ENCODE peak calls at places on chromosome 2, in four cellular contexts. H, U, L and B are unnamed samples.

GRCh38 chr2:227701556-227701955 is 16.3 kb downstream of the SLC19A3 start:
- DNase-seq in H (no peak), U (no peak), L (no peak), B (no peak)

GRCh38 chr2:179646862-179647261 is 214.6 kb downstream of the ZNF385B start:
- DNase-seq in H (no peak), U (no peak), L (no peak), B (no peak)

GRCh38 chr2:238986491-238987351 is 138.8 kb downstream of the TWIST2 start:
- DNase-seq in H (no peak), U (no peak), L (no peak), B (no peak)

GRCh38 chr2:235495373-235496238 is 1.8 kb downstream of the AGAP1 start:
- DNase-seq in H (no peak), U (no peak), L (no peak), B (peak)

GRCh38 chr2:26521913-26522180 is 43.9 kb upstream of the OTOF start:
- DNase-seq in H (no peak), U (no peak), L (no peak), B (no peak)

GRCh38 chr2:227472265-227473018 is 486 bp downstream of the AGFG1 start:
- DNase-seq in H (no peak), U (no peak), L (no peak), B (peak)

GRCh38 chr2:43059183-43059897 is 167.1 kb downstream of the ZFP36L2 start:
- DNase-seq in H (peak), U (peak), L (no peak), B (peak)

GRCh38 chr2:236870401-236870800 is 215.3 kb upstream of the COPS8 start:
- DNase-seq in H (no peak), U (no peak), L (no peak), B (no peak)

GRCh38 chr2:237859533-237860272 is at the start of gene RAMP1:
- DNase-seq in H (no peak), U (no peak), L (no peak), B (no peak)

GRCh38 chr2:188306271-188306670 is 14.6 kb downstream of the GULP1 start:
- DNase-seq in H (no peak), U (no peak), L (no peak), B (no peak)

GRCh38 chr2:109129921-109130725 is 1.1 kb downstream of the SH3RF3 start:
- DNase-seq in H (no peak), U (no peak), L (no peak), B (no peak)

GRCh38 chr2:101698419-101699190 is 1.1 kb downstream of the MAP4K4 start:
- DNase-seq in H (no peak), U (no peak), L (no peak), B (peak)

GRCh38 chr2:28394331-28394877 is 1.7 kb downstream of the FOSL2 start:
- DNase-seq in H (no peak), U (no peak), L (no peak), B (peak)

GRCh38 chr2:179264238-179265081 is at the start of gene SESTD1:
- DNase-seq in H (no peak), U (peak), L (no peak), B (peak)

GRCh38 chr2:223787358-223787757 is 50.0 kb downstream of the AP1S3 start:
- DNase-seq in H (no peak), U (no peak), L (no peak), B (no peak)

GRCh38 chr2:64863097-64863820 is 125.9 kb upstream of the SLC1A4 start:
- DNase-seq in H (no peak), U (no peak), L (no peak), B (no peak)

GRCh38 chr2:216283038-216283900 is 89.0 kb downstream of the MARCHF4 start:
- DNase-seq in H (no peak), U (peak), L (no peak), B (peak)

GRCh38 chr2:172516299-172516698 is 39.6 kb upstream of the PDK1 start:
- DNase-seq in H (peak), U (no peak), L (no peak), B (no peak)

GRCh38 chr2:69007169-69007568 is 5.8 kb upstream of the ANTXR1 start:
- DNase-seq in H (no peak), U (no peak), L (no peak), B (no peak)

GRCh38 chr2:169131587-169132512 is 62.5 kb downstream of the DHRS9 start:
- DNase-seq in H (no peak), U (no peak), L (no peak), B (peak)

GRCh38 chr2:10832228-10832936 is 19.8 kb upstream of the PDIA6 start:
- DNase-seq in H (no peak), U (peak), L (peak), B (peak)

GRCh38 chr2:15688924-15689568 is 97.4 kb downstream of the DDX1 start:
- DNase-seq in H (no peak), U (no peak), L (no peak), B (no peak)

GRCh38 chr2:229714080-229714735 is at the start of gene DNER:
- DNase-seq in H (no peak), U (peak), L (peak), B (peak)

GRCh38 chr2:209322905-209323517 is 100.8 kb upstream of the MAP2 start:
- DNase-seq in H (no peak), U (no peak), L (no peak), B (no peak)

GRCh38 chr2:175726213-175726612 is 275.9 kb downstream of the LNPK start:
- DNase-seq in H (peak), U (no peak), L (no peak), B (no peak)

GRCh38 chr2:23824777-23825212 is 102.1 kb downstream of the ATAD2B start:
- DNase-seq in H (no peak), U (peak), L (peak), B (peak)

GRCh38 chr2:39413063-39413722 is 23.9 kb downstream of the MAP4K3 start:
- DNase-seq in H (no peak), U (no peak), L (no peak), B (no peak)

GRCh38 chr2:20444113-20444992 is 2.5 kb upstream of the RHOB start:
- DNase-seq in H (peak), U (no peak), L (no peak), B (no peak)

GRCh38 chr2:156341482-156342251 is 9.1 kb upstream of the NR4A2 start:
- DNase-seq in H (peak), U (peak), L (peak), B (peak)

GRCh38 chr2:187576906-187577305 is 22.7 kb upstream of the TFPI start:
- DNase-seq in H (no peak), U (no peak), L (no peak), B (no peak)

GRCh38 chr2:70574618-70575017 is 21.0 kb upstream of the TGFA start:
- DNase-seq in H (no peak), U (no peak), L (no peak), B (no peak)

GRCh38 chr2:74461187-74462053 is 3.2 kb downstream of the WBP1 start:
- DNase-seq in H (no peak), U (no peak), L (no peak), B (no peak)